ENCODE peak calls at places on chromosomes 3 and 15, in eight cellular contexts. P is GM10248, G is GM12865, L is OCI-LY7, W is nephron progenitor cell, C is MCF 10A, S is HFFc6, O is pancreas. A is an unnamed sample.
A peak's percentile ranks its signal among the peaks of the same experiment; 100 is the strongest.

GRCh38 chr3:173411288-173412064 is 13.9 kb downstream of the NLGN1 start:
- DNase-seq in P (no peak), G (no peak), L (peak; percentile 1), W (no peak), C (peak; percentile 52), S (peak; percentile 50), O (no peak), A (peak; percentile 52)

GRCh38 chr3:145673790-145674189 is 487.2 kb downstream of the PLOD2 start:
- DNase-seq in P (no peak), G (no peak), L (no peak), W (no peak), C (no peak), S (no peak), O (no peak), A (no peak)

GRCh38 chr3:149638401-149639092 is 19.3 kb downstream of the WWTR1 start:
- DNase-seq in P (no peak), G (no peak), L (no peak), W (no peak), C (no peak), S (peak; percentile 65), O (no peak), A (peak; percentile 65)

GRCh38 chr3:59644479-59645075 is 594.8 kb upstream of the CFAP20DC start:
- DNase-seq in P (no peak), G (no peak), L (no peak), W (no peak), C (no peak), S (no peak), O (peak; percentile 11), A (no peak)

GRCh38 chr3:4741404-4742307 is 237.6 kb upstream of the BHLHE40 start:
- DNase-seq in P (no peak), G (no peak), L (no peak), W (no peak), C (peak; percentile 99), S (peak; percentile 93), O (peak; percentile 83), A (peak; percentile 73)

GRCh38 chr3:170690133-170690981 is 104.5 kb upstream of the SLC7A14 start:
- DNase-seq in P (peak; percentile 60), G (peak; percentile 54), L (peak; percentile 52), W (peak; percentile 77), C (peak; percentile 39), S (peak; percentile 28), O (peak; percentile 62), A (peak; percentile 87)

GRCh38 chr15:63244976-63245645 is 32.3 kb upstream of the APH1B start:
- DNase-seq in P (no peak), G (peak; percentile 13), L (no peak), W (no peak), C (no peak), S (no peak), O (no peak), A (no peak)

GRCh38 chr15:74648051-74648622 is 32.5 kb downstream of the CLK3 start:
- DNase-seq in P (no peak), G (no peak), L (no peak), W (no peak), C (no peak), S (no peak), O (no peak), A (no peak)

GRCh38 chr3:23203651-23204111 is 554 bp downstream of the UBE2E2 start:
- DNase-seq in P (no peak), G (peak; percentile 39), L (peak; percentile 46), W (peak; percentile 28), C (peak; percentile 42), S (no peak), O (peak; percentile 22), A (peak; percentile 11)

GRCh38 chr15:81118361-81118760 is 15.7 kb upstream of the CFAP161 start:
- DNase-seq in P (no peak), G (no peak), L (no peak), W (no peak), C (no peak), S (no peak), O (no peak), A (peak; percentile 13)

GRCh38 chr15:66763186-66764066 is 61.4 kb downstream of the SMAD6 start:
- DNase-seq in P (no peak), G (no peak), L (no peak), W (no peak), C (peak; percentile 45), S (no peak), O (peak; percentile 88), A (peak; percentile 94)

GRCh38 chr3:49756036-49756435 is 30.3 kb downstream of the IP6K1 start:
- DNase-seq in P (no peak), G (no peak), L (no peak), W (no peak), C (no peak), S (no peak), O (no peak), A (no peak)

GRCh38 chr15:60699845-60700244 is 220.9 kb upstream of the ICE2 start:
- DNase-seq in P (no peak), G (no peak), L (no peak), W (no peak), C (no peak), S (no peak), O (no peak), A (no peak)

GRCh38 chr3:45964139-45964538 is 20.9 kb downstream of the CXCR6 start:
- DNase-seq in P (peak; percentile 67), G (peak; percentile 71), L (no peak), W (no peak), C (no peak), S (no peak), O (no peak), A (no peak)

GRCh38 chr3:190345027-190345821 is 23.0 kb upstream of the CLDN1 start:
- DNase-seq in P (no peak), G (peak; percentile 47), L (no peak), W (no peak), C (peak; percentile 94), S (peak; percentile 87), O (peak; percentile 41), A (peak; percentile 66)

GRCh38 chr3:4396599-4396998 is 70.5 kb downstream of the SUMF1 start:
- DNase-seq in P (no peak), G (no peak), L (no peak), W (no peak), C (no peak), S (no peak), O (no peak), A (no peak)

GRCh38 chr3:16085410-16085809 is 89.1 kb upstream of the GALNT15 start:
- DNase-seq in P (no peak), G (no peak), L (no peak), W (no peak), C (no peak), S (no peak), O (no peak), A (no peak)

DNA sequence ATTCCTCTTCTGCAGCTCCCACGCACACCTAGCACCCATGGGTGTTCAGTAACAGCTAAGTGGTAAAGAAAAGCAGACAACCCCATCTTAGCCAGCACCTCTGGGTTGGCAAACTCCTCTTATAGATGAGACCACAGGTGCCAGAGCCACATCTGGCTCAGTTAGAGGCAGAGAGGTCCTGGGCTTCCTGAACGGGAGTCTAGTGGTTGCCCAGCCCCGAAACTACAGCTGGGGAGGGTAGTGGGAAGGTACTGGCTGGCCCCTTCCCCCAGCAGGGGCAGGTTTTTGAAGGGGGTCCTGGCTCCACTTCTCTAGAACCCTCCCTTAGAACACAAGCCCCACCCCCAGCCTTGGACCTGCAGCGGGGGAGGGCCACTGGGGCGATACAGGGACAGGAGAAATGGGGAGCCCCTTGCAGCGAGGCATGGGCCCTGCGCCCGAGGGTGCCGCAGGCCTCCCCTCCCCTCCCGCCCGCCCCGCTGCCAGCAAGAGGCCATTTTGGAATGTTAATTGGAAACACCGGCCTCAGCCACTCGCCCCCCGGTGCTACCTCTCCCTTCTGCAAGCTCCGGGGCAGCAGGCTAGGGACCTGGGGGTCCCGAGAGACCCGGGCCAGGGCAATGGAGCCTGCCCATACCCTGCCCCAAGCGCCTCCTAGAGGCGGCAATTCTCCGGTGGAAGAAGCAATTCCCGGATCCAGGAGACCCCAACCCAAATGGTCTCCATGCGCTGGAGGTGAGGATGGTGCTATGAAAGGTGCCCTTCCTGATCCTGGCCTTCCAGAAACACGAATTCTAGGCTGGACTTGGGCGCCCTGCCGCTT is 1.5 kb downstream of the DUSP7 start:
- DNase-seq in P (no peak), G (no peak), L (peak; percentile 15), W (peak; percentile 57), C (no peak), S (no peak), O (peak; percentile 29), A (no peak)
- TF ChIP-seq CTCF in P (peak; percentile 35), G (no peak), L (peak; percentile 78), W (peak; percentile 25), C (no peak), S (peak; percentile 66), O (no peak), A (no peak)

GRCh38 chr15:70974004-70974832 is 81.6 kb downstream of the LRRC49 start:
- DNase-seq in P (no peak), G (peak; percentile 49), L (peak; percentile 7), W (no peak), C (peak; percentile 52), S (peak; percentile 62), O (no peak), A (peak; percentile 3)
- TF ChIP-seq CTCF in P (peak; percentile 5), G (peak; percentile 22), L (peak; percentile 57), W (peak; percentile 32), C (peak; percentile 43), S (peak; percentile 86), O (no peak), A (peak; percentile 55)

DNA sequence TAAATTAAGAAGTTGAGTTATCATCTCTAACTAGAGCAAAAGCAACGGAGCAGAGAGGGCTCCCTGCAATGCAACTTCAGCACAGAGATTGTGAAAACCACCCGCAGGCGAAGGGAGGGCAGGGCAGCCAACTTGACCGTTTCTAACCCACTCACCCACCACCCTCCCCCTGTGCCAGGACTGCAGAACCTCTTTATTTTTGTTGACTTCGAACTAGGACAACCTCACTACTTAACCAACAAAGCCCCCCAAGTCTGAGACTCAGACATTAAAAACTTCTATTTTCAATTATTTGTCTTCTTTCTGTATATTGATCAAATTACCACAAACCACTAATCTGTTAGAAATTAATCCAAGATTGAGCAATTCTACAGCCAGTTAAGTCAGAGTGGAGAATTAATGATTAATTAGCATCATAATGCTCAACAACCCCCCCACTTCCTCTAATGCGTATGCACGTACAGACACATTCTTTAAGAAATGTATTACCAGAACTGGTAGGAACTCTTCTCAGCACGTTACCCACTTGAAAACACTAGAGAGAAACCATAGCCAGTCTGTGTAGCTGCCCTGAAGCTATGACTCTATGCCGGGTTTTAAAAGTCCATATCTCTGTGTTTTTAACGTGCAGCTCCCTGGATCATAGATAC is 2.0 kb downstream of the MGLL start:
- DNase-seq in P (no peak), G (peak; percentile 44), L (no peak), W (no peak), C (peak; percentile 57), S (peak; percentile 39), O (no peak), A (peak; percentile 90)
- TF ChIP-seq CTCF in P (no peak), G (peak; percentile 10), L (no peak), W (no peak), C (no peak), S (peak; percentile 51), O (no peak), A (peak; percentile 47)

DNA sequence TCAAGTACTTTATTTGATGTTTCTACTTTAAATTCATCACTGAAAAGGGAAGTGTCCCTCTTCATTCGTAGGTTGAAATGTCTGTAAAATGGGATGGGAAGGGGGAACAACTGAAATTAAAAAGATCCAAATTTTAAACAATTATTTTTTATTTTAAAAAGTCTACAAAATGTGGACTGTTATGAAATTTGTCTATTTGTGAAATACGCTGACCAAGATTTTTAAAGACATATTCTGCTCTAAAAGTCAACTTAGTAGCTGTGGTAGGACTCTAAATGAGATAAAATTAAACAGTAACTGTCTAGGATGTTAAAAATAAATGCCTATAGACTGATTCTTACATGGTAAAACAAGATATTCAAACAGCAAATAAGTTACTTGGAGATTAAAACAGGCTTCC is 67.3 kb downstream of the ADAM10 start:
- DNase-seq in P (no peak), G (no peak), L (no peak), W (no peak), C (no peak), S (no peak), O (no peak), A (no peak)
- TF ChIP-seq CTCF in P (no peak), G (no peak), L (no peak), W (no peak), C (no peak), S (no peak), O (no peak), A (no peak)

GRCh38 chr3:164235239-164235728 is 843.0 kb downstream of the SI start:
- DNase-seq in P (no peak), G (no peak), L (no peak), W (no peak), C (no peak), S (no peak), O (no peak), A (no peak)
- TF ChIP-seq CTCF in P (no peak), G (no peak), L (no peak), W (no peak), C (no peak), S (no peak), O (no peak), A (no peak)